ENCODE peak calls at places on chromosomes 7 and 10, in seven cellular contexts. K, Q, A, S, B, P and R are unnamed samples.

GRCh38 chr10:128191847-128192246 is 65.6 kb upstream of the MKI67 start:
- DNase-seq in K (no peak), Q (no peak), A (no peak), S (peak; percentile 11), B (no peak), P (peak; percentile 24), R (no peak)

GRCh38 chr10:106655606-106656005 is 508.9 kb downstream of the SORCS1 start:
- DNase-seq in K (no peak), Q (no peak), A (no peak), S (no peak), B (no peak), P (no peak), R (no peak)

GRCh38 chr7:55111007-55111406 is 92.2 kb downstream of the EGFR start:
- DNase-seq in K (peak; percentile 64), Q (no peak), A (no peak), S (peak; percentile 22), B (no peak), P (no peak), R (no peak)

GRCh38 chr10:42982886-42983594 is 93.8 kb upstream of the RET start:
- DNase-seq in K (no peak), Q (no peak), A (no peak), S (no peak), B (no peak), P (peak; percentile 12), R (peak; percentile 89)

GRCh38 chr7:65441010-65441409 is 67.4 kb downstream of the ZNF92 start:
- DNase-seq in K (peak; percentile 44), Q (no peak), A (no peak), S (no peak), B (no peak), P (no peak), R (no peak)

GRCh38 chr10:100401631-100402328 is 54.7 kb downstream of the SCD start:
- DNase-seq in K (no peak), Q (no peak), A (no peak), S (no peak), B (no peak), P (no peak), R (no peak)

GRCh38 chr10:24762966-24763623 is 39.4 kb upstream of the ARHGAP21 start:
- DNase-seq in K (peak; percentile 58), Q (no peak), A (no peak), S (no peak), B (no peak), P (no peak), R (no peak)

GRCh38 chr10:69356187-69356586 is 60.5 kb downstream of the TACR2 start:
- DNase-seq in K (no peak), Q (no peak), A (no peak), S (no peak), B (no peak), P (no peak), R (no peak)

GRCh38 chr7:116212859-116213258 is 2.5 kb downstream of the TES start:
- DNase-seq in K (no peak), Q (no peak), A (no peak), S (no peak), B (no peak), P (no peak), R (no peak)

GRCh38 chr7:107694395-107694794 is 33.8 kb downstream of the SLC26A4 start:
- DNase-seq in K (no peak), Q (no peak), A (no peak), S (no peak), B (no peak), P (no peak), R (no peak)

GRCh38 chr7:131554880-131555516 is 1.4 kb downstream of the PODXL start:
- DNase-seq in K (no peak), Q (no peak), A (no peak), S (no peak), B (no peak), P (no peak), R (no peak)

GRCh38 chr10:74822583-74823089 is 3.8 kb upstream of the KAT6B start:
- DNase-seq in K (no peak), Q (no peak), A (no peak), S (no peak), B (no peak), P (no peak), R (no peak)

GRCh38 chr10:129919358-129919757 is 44.7 kb downstream of the EBF3 start:
- DNase-seq in K (no peak), Q (no peak), A (no peak), S (no peak), B (no peak), P (no peak), R (no peak)

GRCh38 chr7:114548576-114548975 is 134.0 kb downstream of the FOXP2 start:
- DNase-seq in K (no peak), Q (no peak), A (no peak), S (no peak), B (no peak), P (no peak), R (no peak)

GRCh38 chr7:74320645-74321178 is 31.5 kb downstream of the CLIP2 start:
- DNase-seq in K (no peak), Q (no peak), A (no peak), S (no peak), B (no peak), P (peak; percentile 52), R (no peak)

GRCh38 chr10:102613286-102613685 is 31.0 kb upstream of the TRIM8 start:
- DNase-seq in K (no peak), Q (no peak), A (peak; percentile 41), S (no peak), B (no peak), P (no peak), R (no peak)

GRCh38 chr7:104397442-104397841 is 69.0 kb downstream of the LHFPL3 start:
- DNase-seq in K (no peak), Q (no peak), A (no peak), S (no peak), B (no peak), P (no peak), R (no peak)

GRCh38 chr10:103111031-103111917 is 81.8 kb downstream of the NT5C2 start:
- DNase-seq in K (no peak), Q (no peak), A (no peak), S (no peak), B (no peak), P (no peak), R (no peak)